ENCODE peak calls at places on chromosomes 1 and 21, in eight cellular contexts. One of them, this sample, is unnamed.

GRCh38 chr1:47688631-47689296 is 250.9 kb downstream of the FOXD2 start:
- DNase-seq in AML-193: no peak
- DNase-seq in A172: no peak
- DNase-seq in HFF-Myc: no peak
- DNase-seq in LHCN-M2: no peak
- DNase-seq in AG08396: no peak
- DNase-seq in NCI-H1092 treated with DMSO at 0.1 percent for 48 hours: no peak
- DNase-seq in T-cell: no peak
- DNase-seq in this sample: no peak

GRCh38 chr1:157368363-157368762 is 184.0 kb downstream of the FCRL5 start:
- DNase-seq in AML-193: no peak
- DNase-seq in A172: no peak
- DNase-seq in HFF-Myc: no peak
- DNase-seq in LHCN-M2: no peak
- DNase-seq in AG08396: no peak
- DNase-seq in NCI-H1092 treated with DMSO at 0.1 percent for 48 hours: no peak
- DNase-seq in T-cell: no peak
- DNase-seq in this sample: no peak

GRCh38 chr1:214901718-214902117 is 180.8 kb upstream of the KCNK2 start:
- DNase-seq in AML-193: no peak
- DNase-seq in A172: peak
- DNase-seq in HFF-Myc: no peak
- DNase-seq in LHCN-M2: peak
- DNase-seq in AG08396: peak
- DNase-seq in NCI-H1092 treated with DMSO at 0.1 percent for 48 hours: no peak
- DNase-seq in T-cell: no peak
- DNase-seq in this sample: no peak

GRCh38 chr1:207321790-207322530 is 482 bp downstream of the CD55 start:
- DNase-seq in AML-193: no peak
- DNase-seq in A172: peak
- DNase-seq in HFF-Myc: no peak
- DNase-seq in LHCN-M2: no peak
- DNase-seq in AG08396: no peak
- DNase-seq in NCI-H1092 treated with DMSO at 0.1 percent for 48 hours: no peak
- DNase-seq in T-cell: no peak
- DNase-seq in this sample: peak

GRCh38 chr1:165161130-165161529 is 195.4 kb downstream of the LMX1A start:
- DNase-seq in AML-193: no peak
- DNase-seq in A172: no peak
- DNase-seq in HFF-Myc: no peak
- DNase-seq in LHCN-M2: no peak
- DNase-seq in AG08396: no peak
- DNase-seq in NCI-H1092 treated with DMSO at 0.1 percent for 48 hours: no peak
- DNase-seq in T-cell: no peak
- DNase-seq in this sample: no peak

GRCh38 chr1:62436039-62436465 is 797 bp upstream of the USP1 start:
- DNase-seq in AML-193: no peak
- DNase-seq in A172: no peak
- DNase-seq in HFF-Myc: peak
- DNase-seq in LHCN-M2: no peak
- DNase-seq in AG08396: no peak
- DNase-seq in NCI-H1092 treated with DMSO at 0.1 percent for 48 hours: no peak
- DNase-seq in T-cell: peak
- DNase-seq in this sample: peak

GRCh38 chr1:194102607-194103006 is 916.2 kb upstream of the B3GALT2 start:
- DNase-seq in AML-193: no peak
- DNase-seq in A172: no peak
- DNase-seq in HFF-Myc: peak
- DNase-seq in LHCN-M2: peak
- DNase-seq in AG08396: no peak
- DNase-seq in NCI-H1092 treated with DMSO at 0.1 percent for 48 hours: no peak
- DNase-seq in T-cell: no peak
- DNase-seq in this sample: peak

GRCh38 chr21:36422279-36423098 is 37.3 kb downstream of the CHAF1B start:
- DNase-seq in AML-193: peak
- DNase-seq in A172: peak
- DNase-seq in HFF-Myc: peak
- DNase-seq in LHCN-M2: peak
- DNase-seq in AG08396: peak
- DNase-seq in NCI-H1092 treated with DMSO at 0.1 percent for 48 hours: peak
- DNase-seq in T-cell: no peak
- DNase-seq in this sample: peak

GRCh38 chr21:43312011-43312410 is 114.9 kb downstream of the SIK1 start:
- DNase-seq in AML-193: no peak
- DNase-seq in A172: no peak
- DNase-seq in HFF-Myc: no peak
- DNase-seq in LHCN-M2: no peak
- DNase-seq in AG08396: no peak
- DNase-seq in NCI-H1092 treated with DMSO at 0.1 percent for 48 hours: no peak
- DNase-seq in T-cell: no peak
- DNase-seq in this sample: no peak

GRCh38 chr1:29249951-29250581 is 13.7 kb downstream of the PTPRU start:
- DNase-seq in AML-193: no peak
- DNase-seq in A172: no peak
- DNase-seq in HFF-Myc: no peak
- DNase-seq in LHCN-M2: no peak
- DNase-seq in AG08396: no peak
- DNase-seq in NCI-H1092 treated with DMSO at 0.1 percent for 48 hours: no peak
- DNase-seq in T-cell: no peak
- DNase-seq in this sample: no peak

GRCh38 chr1:235954306-235955283 is 87.9 kb upstream of the LYST start:
- DNase-seq in AML-193: peak
- DNase-seq in A172: no peak
- DNase-seq in HFF-Myc: no peak
- DNase-seq in LHCN-M2: peak
- DNase-seq in AG08396: no peak
- DNase-seq in NCI-H1092 treated with DMSO at 0.1 percent for 48 hours: no peak
- DNase-seq in T-cell: peak
- DNase-seq in this sample: peak

This sample was measured in NB4.